ENCODE peak calls at places on chromosomes 16 and 17, in four cellular contexts. P, Z, F and X are unnamed samples.

GRCh38 chr17:27535178-27535928 is 79.1 kb downstream of the KSR1 start:
- DNase-seq in Z (peak), P (no peak), F (no peak), X (no peak)

GRCh38 chr17:7572338-7572587 is 7.2 kb upstream of the CD68 start:
- DNase-seq in F (no peak), Z (no peak), P (no peak), X (no peak)

GRCh38 chr17:9239821-9240658 is 218.7 kb downstream of the NTN1 start:
- DNase-seq in F (no peak), P (peak), Z (peak), X (peak)

GRCh38 chr16:4533490-4533889 is 5.1 kb downstream of the CDIP1 start:
- DNase-seq in P (no peak), Z (no peak), F (no peak), X (no peak)

GRCh38 chr17:38676706-38677504 is 2.1 kb upstream of the EPOP start:
- DNase-seq in Z (peak), P (peak), F (peak), X (no peak)

GRCh38 chr17:63069245-63069644 is 103.2 kb downstream of the TANC2 start:
- DNase-seq in F (no peak), P (no peak), Z (no peak), X (no peak)

GRCh38 chr17:62822080-62822904 is 14.2 kb upstream of the MARCHF10 start:
- DNase-seq in F (no peak), P (peak), Z (no peak), X (no peak)

GRCh38 chr16:67235816-67236547 is 9.1 kb downstream of the TMEM208 start:
- DNase-seq in P (no peak), F (no peak), Z (no peak), X (no peak)

GRCh38 chr16:53891409-53892139 is 187.6 kb downstream of the FTO start:
- DNase-seq in P (no peak), Z (no peak), F (no peak), X (no peak)

GRCh38 chr17:80720624-80721577 is 176.3 kb downstream of the RPTOR start:
- DNase-seq in P (peak), Z (peak), F (no peak), X (peak)

GRCh38 chr17:9336817-9337216 is 238.8 kb downstream of the STX8 start:
- DNase-seq in F (peak), P (no peak), Z (no peak), X (no peak)

GRCh38 chr17:57868007-57868774 is 18.3 kb upstream of the MRPS23 start:
- DNase-seq in P (peak), Z (peak), F (peak), X (peak)

GRCh38 chr16:68275611-68276191 is 11.4 kb downstream of the SLC7A6 start:
- DNase-seq in F (peak), P (no peak), Z (no peak), X (no peak)

GRCh38 chr17:39014044-39014794 is 47.0 kb upstream of the FBXO47 start:
- DNase-seq in P (no peak), F (no peak), Z (no peak), X (no peak)

GRCh38 chr17:45338023-45338781 is 21.4 kb upstream of the MAP3K14 start:
- DNase-seq in Z (peak), P (no peak), F (no peak), X (peak)

GRCh38 chr17:66580178-66580577 is 254.7 kb upstream of the CACNG5 start:
- DNase-seq in F (no peak), Z (peak), P (peak), X (peak)

GRCh38 chr17:80977172-80977571 is 14.5 kb upstream of the CHMP6 start:
- DNase-seq in Z (no peak), P (no peak), F (no peak), X (no peak)

GRCh38 chr16:89643769-89644300 is 13.7 kb downstream of the CHMP1A start:
- DNase-seq in F (no peak), Z (no peak), P (no peak), X (no peak)

GRCh38 chr17:65027305-65027704 is 29.2 kb downstream of the GNA13 start:
- DNase-seq in P (no peak), F (peak), Z (no peak), X (no peak)

GRCh38 chr17:70405492-70406220 is 236.3 kb downstream of the KCNJ2 start:
- DNase-seq in P (no peak), Z (no peak), F (peak), X (no peak)

GRCh38 chr17:47267354-47267828 is 13.8 kb downstream of the ITGB3 start:
- DNase-seq in F (no peak), P (no peak), Z (no peak), X (no peak)

GRCh38 chr17:7177954-7178477 is 1.2 kb downstream of the ASGR1 start:
- DNase-seq in Z (no peak), F (no peak), P (no peak), X (peak)

GRCh38 chr17:71764507-71764906 is 356.3 kb upstream of the SOX9 start:
- DNase-seq in Z (peak), F (no peak), P (no peak), X (no peak)

GRCh38 chr17:8007836-8008235 is 5.4 kb downstream of the GUCY2D start:
- DNase-seq in P (no peak), Z (no peak), F (no peak), X (no peak)

GRCh38 chr16:73161977-73162376 is 114.0 kb upstream of the ZFHX3 start:
- DNase-seq in F (no peak), Z (no peak), P (no peak), X (no peak)

GRCh38 chr16:6266703-6267102 is 1065.9 kb upstream of the RBFOX1 start:
- DNase-seq in P (no peak), Z (no peak), F (no peak), X (no peak)

GRCh38 chr17:81387235-81388060 is 7.8 kb upstream of the BAHCC1 start:
- DNase-seq in F (no peak), P (peak), Z (peak), X (no peak)

GRCh38 chr17:19016297-19016696 is 11.7 kb upstream of the FAM83G start:
- DNase-seq in F (no peak), Z (no peak), P (no peak), X (no peak)

GRCh38 chr16:89688395-89688794 is 1.9 kb downstream of the CDK10 start:
- DNase-seq in P (no peak), F (no peak), Z (no peak), X (no peak)

GRCh38 chr17:8146381-8147140 is 5.6 kb downstream of the PER1 start:
- DNase-seq in Z (no peak), F (no peak), P (no peak), X (no peak)

GRCh38 chr17:40112718-40113109 is 9.1 kb upstream of the MSL1 start:
- DNase-seq in F (no peak), Z (no peak), P (no peak), X (no peak)

GRCh38 chr17:40113110-40113960 is 8.4 kb upstream of the MSL1 start:
- DNase-seq in F (peak), P (peak), Z (peak), X (peak)

GRCh38 chr17:40115101-40115436 is 6.7 kb upstream of the MSL1 start:
- DNase-seq in Z (no peak), P (no peak), F (no peak), X (no peak)

GRCh38 chr17:40112191-40112590 is 9.6 kb upstream of the MSL1 start:
- DNase-seq in F (no peak), P (no peak), Z (no peak), X (no peak)

GRCh38 chr17:40113961-40114272 is 7.9 kb upstream of the MSL1 start:
- DNase-seq in Z (no peak), F (no peak), P (no peak), X (no peak)
- H3K4me3 ChIP-seq in Z (no peak), F (peak), P (peak), X (no peak)

DNA sequence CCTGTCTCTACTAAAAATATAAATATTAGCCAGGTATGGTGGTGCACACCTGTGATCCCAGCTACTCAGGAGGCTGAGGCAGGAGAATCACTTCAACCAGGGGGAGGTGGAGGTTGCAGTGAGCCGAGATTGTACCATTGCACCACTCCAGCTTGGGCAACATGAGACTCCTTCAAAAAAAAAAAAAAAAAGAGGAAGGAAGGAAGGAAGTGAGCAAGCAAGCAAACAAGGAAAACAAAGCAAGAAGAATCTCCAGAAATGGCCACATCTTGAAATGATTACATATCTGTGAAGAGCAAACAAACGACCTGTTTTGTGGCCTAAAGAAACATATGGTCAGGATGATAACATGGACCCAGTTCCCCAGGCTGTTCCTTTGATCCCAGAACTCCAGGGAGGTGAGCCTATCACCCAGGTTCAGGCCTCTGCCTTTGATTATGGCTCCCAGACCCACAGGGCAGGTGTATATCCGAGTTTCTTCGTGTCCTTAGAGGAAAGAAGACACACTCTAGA is 8.9 kb downstream of the ACOX1 start:
- DNase-seq in F (no peak), P (no peak), Z (no peak), X (no peak)
- TF ChIP-seq EP300 in F (no peak), P (no peak), Z (no peak), X (no peak)

GRCh38 chr16:3152022-3152272 is 17.1 kb downstream of the ZNF213 start:
- DNase-seq in Z (no peak), F (no peak), P (no peak), X (peak)

GRCh38 chr16:3152273-3153076 is 17.6 kb downstream of the ZNF213 start:
- DNase-seq in F (peak), Z (peak), P (peak), X (peak)

GRCh38 chr16:3149193-3149530 is 14.3 kb downstream of the ZNF213 start:
- DNase-seq in Z (no peak), F (no peak), P (no peak), X (no peak)

GRCh38 chr16:3149630-3150345 is 15.0 kb downstream of the ZNF213 start:
- DNase-seq in P (peak), Z (peak), F (no peak), X (peak)

GRCh38 chr16:3150346-3151218 is 15.8 kb downstream of the ZNF213 start:
- DNase-seq in P (peak), Z (peak), F (peak), X (peak)
- TF ChIP-seq POLR2A in P (no peak), Z (no peak), F (no peak), X (no peak)

DNA sequence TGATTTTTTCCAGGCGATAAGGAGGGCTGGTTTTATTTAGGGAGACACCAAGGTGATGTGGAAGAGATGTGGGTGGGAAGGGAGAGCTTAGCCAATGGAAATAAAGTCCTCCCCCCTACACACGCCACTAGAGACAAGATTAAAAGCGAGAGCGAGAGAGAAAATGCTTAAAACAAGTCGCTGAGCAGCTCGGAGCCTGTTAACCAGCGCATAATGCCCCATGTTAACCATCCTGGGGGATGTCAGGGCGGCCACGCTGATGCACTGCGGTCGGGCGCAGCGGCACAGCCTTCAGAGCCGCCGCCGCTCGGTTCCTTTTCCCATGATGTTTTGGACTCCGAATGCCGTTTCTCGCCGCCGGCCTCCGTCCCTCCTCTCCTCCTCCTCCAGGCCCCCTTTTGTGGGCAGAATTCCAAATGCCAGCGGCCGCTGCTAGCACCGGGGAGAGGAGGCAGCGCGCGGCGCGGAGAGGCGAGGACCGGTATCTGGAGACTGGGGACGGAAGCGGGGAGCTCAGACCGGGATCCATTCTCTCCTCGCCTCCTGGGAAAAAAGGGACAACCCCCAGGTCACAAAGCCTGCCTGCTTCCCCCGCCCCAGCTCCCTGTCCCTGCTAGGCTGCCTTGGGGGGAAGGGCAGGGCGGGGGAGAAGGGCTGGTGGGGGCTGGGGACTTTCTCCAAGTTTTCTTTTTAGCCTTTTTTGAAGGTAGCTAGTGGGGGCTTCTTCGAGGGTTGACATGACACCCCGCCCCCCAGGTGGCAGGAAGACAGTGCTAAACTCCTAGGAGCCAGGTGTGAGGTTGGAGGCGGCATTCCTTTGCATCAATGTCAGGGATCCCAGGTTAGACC is 98.1 kb upstream of the CCL2 start:
- DNase-seq in P (no peak), Z (no peak), F (no peak), X (peak)
- H3K4me3 ChIP-seq in P (peak), Z (no peak), F (no peak), X (no peak)

DNA sequence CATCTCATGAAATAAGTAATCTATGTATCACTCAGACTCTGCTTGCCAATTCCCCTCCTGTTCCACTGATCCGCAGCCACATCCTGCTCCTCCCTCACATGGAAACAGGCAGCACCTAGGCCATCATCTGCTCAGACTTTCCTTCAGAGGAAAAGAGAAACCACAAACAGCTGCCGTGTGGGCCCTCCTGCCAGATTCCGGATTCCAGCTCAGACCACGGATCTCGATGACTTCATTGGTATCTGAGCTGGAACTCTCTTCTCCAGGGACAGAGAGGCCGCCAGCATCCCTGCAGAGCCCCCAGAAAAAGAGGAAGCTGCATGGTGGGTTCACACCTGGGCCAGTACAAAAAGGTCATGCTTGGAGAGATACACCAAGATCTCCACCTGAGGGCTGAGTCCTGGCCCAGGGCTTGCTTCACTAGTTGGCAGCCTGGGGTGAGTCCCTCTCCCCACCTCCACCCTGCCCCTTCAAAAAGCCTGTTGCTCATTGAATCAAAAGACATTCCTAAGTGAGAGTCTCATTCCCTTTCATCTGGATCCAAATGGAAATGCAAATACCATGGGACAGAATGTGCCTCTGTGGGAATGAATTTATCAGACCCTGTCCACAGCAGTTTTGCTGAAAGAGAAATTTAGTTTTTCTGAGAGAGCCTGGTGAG is 47.2 kb downstream of the HOXB1 start:
- DNase-seq in Z (peak), F (no peak), P (no peak), X (no peak)
- TF ChIP-seq EP300 in Z (no peak), F (no peak), P (no peak), X (no peak)

GRCh38 chr16:65846210-65846602 is 520.3 kb upstream of the CDH5 start:
- DNase-seq in Z (no peak), F (no peak), P (no peak), X (no peak)

GRCh38 chr16:65838001-65838400 is 528.5 kb upstream of the CDH5 start:
- DNase-seq in Z (no peak), F (no peak), P (no peak), X (no peak)

GRCh38 chr16:65837431-65837986 is 529.0 kb upstream of the CDH5 start:
- DNase-seq in F (no peak), P (no peak), Z (no peak), X (no peak)

GRCh38 chr16:65845466-65846209 is 520.9 kb upstream of the CDH5 start:
- DNase-seq in P (no peak), Z (no peak), F (no peak), X (no peak)

DNA sequence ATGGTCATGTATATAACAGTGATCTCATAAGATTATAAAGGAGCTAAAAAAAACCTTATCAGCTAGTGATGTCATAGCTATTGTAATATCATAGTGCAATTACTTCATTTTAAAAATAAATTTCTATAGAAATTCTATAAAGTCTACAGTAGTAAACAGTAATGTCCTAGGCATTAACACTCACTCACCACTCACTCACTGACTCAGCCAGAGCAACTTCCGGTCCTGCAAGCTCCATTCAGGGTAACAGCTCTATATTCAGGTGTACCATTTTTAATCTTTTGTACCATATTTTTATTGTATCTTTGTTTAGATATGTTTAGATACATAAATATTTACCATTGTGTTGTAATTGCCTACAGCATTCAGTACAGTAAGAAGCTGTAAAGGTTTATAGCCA is 524.4 kb upstream of the CDH5 start:
- DNase-seq in Z (no peak), P (no peak), F (no peak), X (no peak)
- TF ChIP-seq POLR2A in Z (no peak), P (no peak), F (no peak), X (no peak)

DNA sequence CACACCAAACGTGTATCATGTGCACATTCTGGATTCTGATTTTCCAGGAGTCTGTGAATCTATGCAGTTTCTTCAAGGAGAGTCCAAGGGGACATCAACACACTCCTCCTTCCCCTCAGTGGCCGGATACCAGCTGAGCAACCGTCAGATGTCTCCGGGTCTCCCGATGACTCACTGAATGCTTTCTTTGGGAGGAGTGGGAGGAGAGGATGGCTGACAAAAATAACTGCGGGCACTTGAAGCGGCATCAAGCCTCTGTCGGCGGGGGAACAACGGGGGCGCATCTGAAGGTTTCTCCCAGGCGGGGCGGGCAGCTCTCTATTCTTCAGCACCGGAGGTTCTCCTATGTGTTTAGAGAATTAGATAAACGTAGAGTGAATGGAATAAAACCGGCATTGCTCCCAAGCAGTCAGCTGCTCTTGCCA is 24.6 kb upstream of the LRRC75A start:
- DNase-seq in F (no peak), P (no peak), Z (no peak), X (no peak)
- H3K4me3 ChIP-seq in F (no peak), P (peak), Z (no peak), X (no peak)

GRCh38 chr16:56896244-56896643 is 31.2 kb downstream of the SLC12A3 start:
- DNase-seq in Z (no peak), P (peak), F (no peak), X (no peak)

GRCh38 chr16:56895813-56896212 is 30.8 kb downstream of the SLC12A3 start:
- DNase-seq in P (no peak), Z (no peak), F (no peak), X (no peak)

GRCh38 chr16:56894331-56894917 is 29.4 kb downstream of the SLC12A3 start:
- DNase-seq in F (no peak), P (no peak), Z (no peak), X (no peak)

GRCh38 chr16:56898847-56899246 is 33.1 kb upstream of the HERPUD1 start:
- DNase-seq in Z (no peak), P (no peak), F (peak), X (no peak)

DNA sequence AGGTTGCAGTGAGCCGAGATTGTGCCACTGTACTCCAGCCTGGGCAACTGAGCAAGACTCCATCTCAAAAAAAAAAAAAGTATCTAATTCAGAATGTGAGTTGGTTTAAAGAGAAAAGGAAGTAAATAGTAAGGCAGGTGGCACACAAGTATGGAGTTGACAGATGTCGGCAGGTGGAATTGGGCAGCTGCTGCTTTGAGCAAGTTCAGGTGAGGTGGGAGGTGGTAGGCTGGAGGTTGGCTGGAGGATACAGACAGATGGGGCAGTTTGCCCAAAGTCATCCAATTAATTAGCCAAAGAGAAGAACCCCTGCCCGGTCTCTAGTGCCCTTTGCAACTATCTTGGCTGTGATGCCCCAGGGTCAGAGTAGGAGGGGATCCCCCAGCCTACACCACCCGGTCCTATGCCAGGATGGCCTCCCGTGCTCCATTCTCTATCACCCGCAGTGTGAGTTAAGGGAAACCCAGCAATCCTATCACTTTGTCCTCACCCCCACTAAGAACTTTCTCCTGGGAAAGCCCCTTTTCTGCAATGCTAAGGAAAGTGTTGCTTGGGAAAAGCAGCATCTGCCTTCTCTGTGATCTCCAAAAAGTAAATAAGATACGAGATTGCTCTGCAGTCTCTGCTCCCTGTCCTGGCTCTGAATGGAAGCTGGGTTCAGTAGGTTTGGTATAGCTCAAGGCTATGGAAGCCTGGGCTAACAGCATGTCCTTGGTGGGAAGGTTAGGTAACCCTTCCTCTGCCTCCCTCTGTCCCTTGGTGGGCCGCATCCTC is 32.2 kb downstream of the SLC12A3 start:
- DNase-seq in F (no peak), P (no peak), Z (no peak), X (no peak)
- TF ChIP-seq EP300 in F (no peak), P (no peak), Z (no peak), X (no peak)